ENCODE peak calls at places on chromosomes 4 and X, in seven cellular contexts. F is IMR-90, N is H9, I is H1, K is mesendoderm, S is mesenchymal stem cell, Z is trophoblast cell. T is an unnamed sample.

GRCh38 chr4:84585276-84585675 is 2.3 kb downstream of the CDS1 start:
- DNase-seq in F (no peak), N (no peak), I (no peak), K (no peak), S (no peak), Z (no peak), T (no peak)

GRCh38 chr4:82792912-82793649 is 5.5 kb downstream of the SCD5 start:
- DNase-seq in F (peak; percentile 26), N (peak; percentile 1), I (no peak), K (no peak), S (no peak), Z (no peak), T (no peak)

GRCh38 chr4:11592276-11592675 is 163.6 kb upstream of the HS3ST1 start:
- DNase-seq in F (no peak), N (no peak), I (no peak), K (no peak), S (no peak), Z (no peak), T (no peak)

GRCh38 chrX:115966920-115967319 is 203.6 kb upstream of the AGTR2 start:
- DNase-seq in F (no peak), N (no peak), I (no peak), K (no peak), S (peak; percentile 18), Z (no peak), T (no peak)

GRCh38 chr4:182310316-182310715 is 67.1 kb downstream of the TENM3 start:
- DNase-seq in F (peak; percentile 75), N (no peak), I (no peak), K (peak; percentile 22), S (peak; percentile 62), Z (peak; percentile 81), T (no peak)

GRCh38 chrX:154002215-154002719 is 17.4 kb downstream of the IRAK1 start:
- DNase-seq in F (peak; percentile 61), N (no peak), I (no peak), K (peak; percentile 73), S (peak; percentile 51), Z (peak; percentile 8), T (no peak)

GRCh38 chr4:182280439-182281111 is 37.4 kb downstream of the TENM3 start:
- DNase-seq in F (peak; percentile 78), N (no peak), I (no peak), K (no peak), S (no peak), Z (no peak), T (no peak)

GRCh38 chrX:11351375-11352295 is 58.4 kb downstream of the AMELX start:
- DNase-seq in F (peak; percentile 84), N (no peak), I (no peak), K (no peak), S (peak; percentile 92), Z (no peak), T (no peak)

GRCh38 chr4:19256823-19257222 is 994.9 kb upstream of the SLIT2 start:
- DNase-seq in F (no peak), N (no peak), I (no peak), K (no peak), S (no peak), Z (peak; percentile 15), T (no peak)

GRCh38 chrX:13130776-13131175 is 86.4 kb upstream of the FAM9C start:
- DNase-seq in F (peak; percentile 8), N (no peak), I (no peak), K (no peak), S (no peak), Z (no peak), T (no peak)

GRCh38 chr4:186904104-186904503 is 180.4 kb upstream of the FAT1 start:
- DNase-seq in F (peak; percentile 95), N (no peak), I (no peak), K (no peak), S (peak; percentile 95), Z (peak; percentile 62), T (no peak)

GRCh38 chr4:113483131-113483530 is 278.4 kb downstream of the CAMK2D start:
- DNase-seq in F (no peak), N (no peak), I (no peak), K (no peak), S (no peak), Z (no peak), T (no peak)

GRCh38 chr4:33494150-33494549 is 2750.2 kb downstream of the ARAP2 start:
- DNase-seq in F (no peak), N (no peak), I (no peak), K (no peak), S (peak; percentile 13), Z (no peak), T (no peak)

GRCh38 chrX:69229436-69229835 is 64.2 kb upstream of the PJA1 start:
- DNase-seq in F (peak; percentile 77), N (no peak), I (no peak), K (no peak), S (peak; percentile 66), Z (peak; percentile 40), T (no peak)

GRCh38 chr4:41526628-41527027 is 11.3 kb upstream of the LIMCH1 start:
- DNase-seq in F (peak; percentile 2), N (no peak), I (no peak), K (no peak), S (no peak), Z (peak; percentile 91), T (no peak)

GRCh38 chr4:83552924-83553323 is 17.0 kb downstream of the GPAT3 start:
- DNase-seq in F (peak; percentile 67), N (no peak), I (no peak), K (no peak), S (peak; percentile 76), Z (no peak), T (no peak)

GRCh38 chr4:152352645-152353116 is 183.2 kb downstream of the FBXW7 start:
- DNase-seq in F (peak; percentile 97), N (peak; percentile 33), I (peak; percentile 1), K (peak; percentile 67), S (peak; percentile 93), Z (peak; percentile 87), T (peak; percentile 80)

GRCh38 chr4:83025563-83025962 is 9.4 kb upstream of the COPS4 start:
- DNase-seq in F (no peak), N (no peak), I (no peak), K (no peak), S (no peak), Z (no peak), T (no peak)

DNA sequence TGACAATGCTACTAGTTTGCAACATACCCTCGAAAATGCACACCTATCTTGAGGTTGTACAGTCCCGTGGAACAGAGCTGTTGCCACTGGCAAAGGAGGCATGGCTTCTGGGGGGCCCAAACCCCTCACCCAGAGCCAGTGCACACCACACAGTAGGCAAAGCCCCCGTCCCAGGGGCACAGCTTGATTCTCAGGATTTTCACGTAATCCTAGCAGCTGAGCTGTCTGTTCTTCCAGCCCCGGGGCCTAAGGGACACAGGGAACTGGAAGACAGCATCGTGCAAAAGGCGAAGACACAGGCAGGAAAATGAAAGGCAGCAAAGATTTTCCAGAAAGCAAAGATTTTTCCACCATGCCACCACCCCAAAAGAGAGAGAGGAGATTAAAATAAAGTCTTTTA is 77.2 kb downstream of the JAKMIP1 start:
- DNase-seq in F (no peak), N (no peak), I (no peak), K (no peak), S (no peak), Z (no peak), T (no peak)
- H2BK5ac ChIP-seq in F (no peak overlapping the region), N (no peak overlapping the region), I (no peak overlapping the region), K (peak overlapping the region; percentile 21), S (no peak overlapping the region), Z (no peak overlapping the region), T (no peak overlapping the region)

DNA sequence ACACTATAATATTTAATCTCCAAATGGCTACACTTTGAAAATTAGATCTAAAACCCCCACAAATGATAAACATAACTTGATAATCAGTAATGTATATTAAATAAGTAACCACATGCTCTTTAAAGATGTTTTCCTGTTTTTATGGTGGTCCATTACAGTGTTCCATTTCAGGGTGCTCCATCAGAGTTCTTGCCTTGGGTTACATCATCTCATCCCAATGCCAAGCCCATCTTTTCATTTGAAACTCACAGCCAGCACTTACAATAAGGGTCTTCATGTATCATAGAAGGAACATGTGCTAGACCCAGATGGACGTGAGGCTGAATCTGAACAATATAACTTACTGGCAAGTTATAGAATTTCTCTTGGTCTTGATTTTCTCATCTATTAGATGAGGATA is 10.5 kb upstream of the PAQR3 start:
- DNase-seq in F (no peak), N (no peak), I (no peak), K (no peak), S (no peak), Z (no peak), T (no peak)
- H3K4me1 ChIP-seq in F (no peaks in the 10 kb centered on the region), N (no peaks in the 10 kb centered on the region), I (no peaks in the 10 kb centered on the region), K (no peaks in the 10 kb centered on the region), S (no peaks in the 10 kb centered on the region), Z (no peaks in the 10 kb centered on the region), T (no peaks in the 10 kb centered on the region)

GRCh38 chrX:349702-350101 is 31.1 kb upstream of the GTPBP6 start:
- DNase-seq in F (no peak), N (no peak), I (no peak), K (no peak), S (no peak), Z (no peak), T (no peak)
- H3K27me3 ChIP-seq in F (no peaks in the 10 kb centered on the region), N (no peaks in the 10 kb centered on the region), I (no peaks in the 10 kb centered on the region), K (no peaks in the 10 kb centered on the region), S (no peaks in the 10 kb centered on the region), Z (no peaks in the 10 kb centered on the region), T (no peaks in the 10 kb centered on the region)

GRCh38 chrX:46602468-46603102 is 29.0 kb downstream of the CHST7 start:
- DNase-seq in F (no peak), N (no peak), I (no peak), K (no peak), S (no peak), Z (no peak), T (no peak)
- H2BK5ac ChIP-seq in F (no peak overlapping the region), N (no peak overlapping the region), I (no peak overlapping the region), K (no peak overlapping the region), S (no peak overlapping the region), Z (no peak overlapping the region), T (no peak overlapping the region)

DNA sequence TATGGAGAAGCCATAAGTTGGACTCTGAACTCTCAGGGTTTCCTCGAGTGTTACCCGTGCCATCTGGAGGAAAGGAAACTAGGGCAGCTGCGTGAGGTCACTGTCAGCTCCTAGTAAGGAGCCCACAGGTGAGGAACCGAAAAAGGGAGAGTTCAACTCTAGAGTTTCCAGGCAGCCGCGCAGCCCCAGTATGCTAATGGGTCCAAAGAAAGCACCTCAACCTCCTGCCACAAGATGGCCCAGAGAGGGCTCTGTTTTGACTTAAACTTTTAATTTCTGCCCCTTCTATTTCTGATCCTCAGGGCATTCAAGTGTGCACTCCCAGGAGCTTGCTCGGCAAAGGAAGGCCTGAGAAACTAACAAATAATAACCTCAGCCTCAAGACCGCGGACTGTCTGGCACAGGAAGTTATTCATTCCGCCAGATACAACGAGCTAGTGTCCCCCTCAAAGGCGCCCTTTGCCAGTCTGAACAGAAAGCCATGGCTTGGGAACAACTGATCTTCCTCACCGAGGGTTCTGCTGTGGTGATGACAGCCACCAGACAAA is 13.9 kb downstream of the SCARB2 start:
- DNase-seq in F (peak; percentile 31), N (peak; percentile 33), I (no peak), K (peak; percentile 21), S (peak; percentile 34), Z (no peak), T (no peak)
- H3K4me1 ChIP-seq in F (peaks cover 36% of the 10 kb centered on the region), N (peaks cover 2% of the 10 kb centered on the region), I (no peaks in the 10 kb centered on the region), K (no peaks in the 10 kb centered on the region), S (peaks cover 18% of the 10 kb centered on the region), Z (no peaks in the 10 kb centered on the region), T (peaks cover 7% of the 10 kb centered on the region)

GRCh38 chrX:133495464-133496391 is 80.4 kb upstream of the GPC4 start:
- DNase-seq in F (peak; percentile 26), N (no peak), I (no peak), K (no peak), S (peak; percentile 81), Z (no peak), T (no peak)
- H3K27me3 ChIP-seq in F (no peaks in the 10 kb centered on the region), N (no peaks in the 10 kb centered on the region), I (no peaks in the 10 kb centered on the region), K (no peaks in the 10 kb centered on the region), S (peaks cover 6% of the 10 kb centered on the region), Z (no peaks in the 10 kb centered on the region), T (no peaks in the 10 kb centered on the region)